ENCODE peak calls at places on chromosomes 5 and 9, in ten cellular contexts. Y, F, H, T, D, V, I, C, G and O are unnamed samples.
A peak's percentile ranks its signal among the peaks of the same experiment; 100 is the strongest.

GRCh38 chr9:136949239-136949816 is 2.7 kb upstream of the LCN12 start:
- DNase-seq in V (no peak), T (peak; percentile 81), C (no peak), G (no peak), I (no peak), Y (no peak), H (peak; percentile 46), D (no peak), F (no peak), O (no peak)

GRCh38 chr5:163571755-163572154 is 66.3 kb downstream of the MAT2B start:
- DNase-seq in Y (no peak), D (no peak), V (no peak), I (no peak), G (no peak), T (no peak), C (no peak), H (no peak), F (no peak), O (no peak)

GRCh38 chr5:173789031-173789920 is 98.9 kb upstream of the CPEB4 start:
- DNase-seq in D (no peak), C (no peak), V (no peak), I (no peak), G (no peak), F (no peak), H (no peak), Y (peak; percentile 54), T (no peak), O (no peak)

GRCh38 chr5:619444-619843 is 7.3 kb downstream of the CEP72 start:
- DNase-seq in V (peak; percentile 26), D (no peak), I (no peak), Y (no peak), C (no peak), T (peak; percentile 67), H (no peak), G (no peak), F (peak; percentile 49), O (no peak)

GRCh38 chr5:176466245-176466871 is 18.2 kb downstream of the FAF2 start:
- DNase-seq in C (peak; percentile 56), D (no peak), H (no peak), F (no peak), Y (no peak), T (no peak), I (no peak), G (no peak), V (no peak), O (no peak)

GRCh38 chr5:136330353-136330913 is 34.9 kb downstream of the TRPC7 start:
- DNase-seq in Y (no peak), H (no peak), G (no peak), T (no peak), D (no peak), I (no peak), C (no peak), V (no peak), F (no peak), O (no peak)

GRCh38 chr5:86675311-86675710 is 57.6 kb downstream of the COX7C start:
- DNase-seq in T (no peak), H (no peak), I (no peak), Y (no peak), F (no peak), D (no peak), G (no peak), C (no peak), V (no peak), O (no peak)

GRCh38 chr5:73751254-73751914 is 125.4 kb downstream of the ARHGEF28 start:
- DNase-seq in I (no peak), H (no peak), C (no peak), G (no peak), T (no peak), Y (no peak), V (no peak), D (no peak), F (no peak), O (no peak)

GRCh38 chr5:79562351-79563246 is 48.7 kb upstream of the HOMER1 start:
- DNase-seq in T (no peak), I (no peak), G (no peak), C (no peak), H (no peak), Y (no peak), F (no peak), D (no peak), V (no peak), O (peak; percentile 30)

GRCh38 chr5:23014251-23014650 is 161.1 kb upstream of the CDH12 start:
- DNase-seq in H (no peak), T (no peak), C (no peak), I (no peak), D (no peak), V (no peak), G (no peak), Y (no peak), F (no peak), O (no peak)

GRCh38 chr9:81619353-81620008 is 69.9 kb downstream of the TLE1 start:
- DNase-seq in Y (no peak), G (no peak), C (no peak), H (no peak), V (no peak), D (no peak), T (no peak), I (no peak), F (no peak), O (no peak)

GRCh38 chr5:178235600-178235998 is 3.0 kb upstream of the PHYKPL start:
- DNase-seq in H (no peak), C (no peak), T (peak; percentile 54), D (no peak), Y (no peak), I (no peak), V (no peak), G (no peak), F (no peak), O (no peak)

GRCh38 chr9:18869725-18870124 is 163.3 kb downstream of the SAXO1 start:
- DNase-seq in H (no peak), G (no peak), C (no peak), I (no peak), D (no peak), F (no peak), T (no peak), Y (no peak), V (no peak), O (no peak)

GRCh38 chr9:133342083-133342406 is 5.9 kb downstream of the MED22 start:
- DNase-seq in T (no peak), F (no peak), C (peak; percentile 60), D (no peak), V (no peak), G (no peak), Y (no peak), H (peak; percentile 77), I (no peak), O (no peak)

GRCh38 chr5:2908086-2908485 is 156.6 kb upstream of the IRX2 start:
- DNase-seq in C (no peak), D (no peak), H (no peak), V (no peak), F (peak; percentile 11), T (no peak), G (no peak), Y (no peak), I (no peak), O (no peak)

GRCh38 chr9:32378993-32379729 is 5.3 kb upstream of the ACO1 start:
- DNase-seq in Y (peak; percentile 68), D (peak; percentile 24), C (peak; percentile 55), T (no peak), H (peak; percentile 84), F (no peak), G (no peak), V (peak; percentile 64), I (peak; percentile 33), O (peak; percentile 77)

GRCh38 chr9:124739360-124739759 is 31.8 kb downstream of the NR6A1 start:
- DNase-seq in Y (no peak), T (no peak), I (no peak), H (no peak), F (no peak), V (no peak), D (no peak), G (no peak), C (no peak), O (no peak)

GRCh38 chr5:54835642-54836041 is 149.8 kb downstream of the ESM1 start:
- DNase-seq in C (no peak), Y (no peak), T (no peak), H (no peak), G (no peak), D (no peak), F (no peak), I (no peak), V (no peak), O (no peak)

GRCh38 chr5:10892911-10893215 is 131.8 kb upstream of the DAP start:
- DNase-seq in D (no peak), V (no peak), I (no peak), H (no peak), Y (no peak), G (no peak), T (no peak), C (no peak), F (no peak), O (no peak)

GRCh38 chr5:68531970-68532369 is 316.4 kb downstream of the PIK3R1 start:
- DNase-seq in V (no peak), C (no peak), D (no peak), F (no peak), Y (no peak), I (no peak), G (no peak), T (no peak), H (no peak), O (no peak)